ENCODE peak calls at places on chromosomes 7 and 10, in nine cellular contexts. X is psoas muscle, S is AG10803, J is MM.1S, M is fibroblast of villous mesenchyme, B is Peyer's patch, U is mammary epithelial cell, R is GM12865, I is AG04449. T is an unnamed sample.

GRCh38 chr10:75035975-75036708 is 75.3 kb upstream of the SAMD8 start:
- DNase-seq in X (no peak), I (no peak), B (no peak), R (peak), U (peak), J (no peak), S (peak), M (peak), T (peak)

GRCh38 chr7:55274156-55274555 is 91.0 kb upstream of the LANCL2 start:
- DNase-seq in R (no peak), U (no peak), M (no peak), X (no peak), S (no peak), B (no peak), J (peak), I (no peak), T (no peak)

GRCh38 chr10:33381897-33382578 is 47.6 kb upstream of the NRP1 start:
- DNase-seq in X (no peak), I (peak), R (no peak), S (peak), J (no peak), M (peak), U (no peak), B (no peak), T (peak)

GRCh38 chr7:122902751-122903495 is 16.7 kb upstream of the CADPS2 start:
- DNase-seq in I (no peak), M (no peak), U (peak), S (peak), B (no peak), R (peak), J (no peak), X (no peak), T (no peak)

GRCh38 chr7:113402005-113402404 is 283.7 kb upstream of the SMIM30 start:
- DNase-seq in B (no peak), X (no peak), J (no peak), U (no peak), I (no peak), S (no peak), R (no peak), M (no peak), T (no peak)

GRCh38 chr10:70498970-70499828 is 20.6 kb downstream of the PALD1 start:
- DNase-seq in B (no peak), X (no peak), U (no peak), S (no peak), J (peak), I (no peak), R (no peak), M (no peak), T (no peak)

GRCh38 chr10:70694410-70695179 is 22.3 kb downstream of the ADAMTS14 start:
- DNase-seq in B (no peak), S (peak), X (no peak), I (peak), U (no peak), R (no peak), M (peak), J (no peak), T (peak)

GRCh38 chr7:88789480-88790064 is 6.0 kb downstream of the TEX47 start:
- DNase-seq in R (peak), S (peak), B (no peak), M (peak), U (peak), J (peak), I (no peak), X (no peak), T (peak)

GRCh38 chr10:49741108-49741995 is 20.8 kb downstream of the OGDHL start:
- DNase-seq in M (no peak), I (no peak), J (no peak), B (no peak), U (no peak), R (no peak), S (no peak), X (no peak), T (no peak)

GRCh38 chr7:37320840-37321468 is 127.7 kb downstream of the ELMO1 start:
- DNase-seq in B (no peak), J (no peak), M (no peak), X (no peak), U (peak), I (no peak), R (no peak), S (no peak), T (no peak)

GRCh38 chr10:77746313-77746712 is 108.7 kb upstream of the KCNMA1 start:
- DNase-seq in B (no peak), U (peak), R (no peak), M (peak), S (peak), I (no peak), X (peak), J (no peak), T (peak)

GRCh38 chr10:103550229-103550628 is 56.7 kb downstream of the NEURL1 start:
- DNase-seq in U (no peak), J (no peak), S (no peak), R (no peak), I (no peak), M (no peak), B (peak), X (no peak), T (no peak)

GRCh38 chr10:5147981-5148677 is 36.8 kb downstream of the AKR1C8 start:
- DNase-seq in X (no peak), I (no peak), J (no peak), M (no peak), S (no peak), R (no peak), B (no peak), U (no peak), T (no peak)

GRCh38 chr7:96598421-96598820 is 111.2 kb downstream of the SEM1 start:
- DNase-seq in B (no peak), U (no peak), M (no peak), R (no peak), S (no peak), J (no peak), X (no peak), I (no peak), T (no peak)

GRCh38 chr10:73810735-73811465 is 498 bp downstream of the NDST2 start:
- DNase-seq in R (peak), B (peak), X (peak), M (peak), J (peak), U (no peak), S (peak), I (no peak), T (no peak)

GRCh38 chr7:95335093-95335492 is 10.8 kb upstream of the PON1 start:
- DNase-seq in J (no peak), U (peak), X (no peak), R (no peak), I (peak), B (no peak), M (peak), S (peak), T (peak)

GRCh38 chr7:2195403-2196246 is 37.1 kb downstream of the MAD1L1 start:
- DNase-seq in J (no peak), X (peak), B (no peak), R (no peak), M (no peak), S (no peak), I (no peak), U (no peak), T (no peak)

GRCh38 chr10:99844433-99844955 is 62.1 kb downstream of the ABCC2 start:
- DNase-seq in U (no peak), B (no peak), X (no peak), M (no peak), R (no peak), S (no peak), J (no peak), I (no peak), T (no peak)

GRCh38 chr10:59880976-59881510 is 25.3 kb downstream of the CCDC6 start:
- DNase-seq in M (no peak), X (no peak), J (no peak), B (no peak), I (no peak), S (no peak), R (peak), U (no peak), T (no peak)

GRCh38 chr10:75202321-75203096 is 8.1 kb upstream of the VDAC2 start:
- DNase-seq in B (peak), R (no peak), X (peak), I (no peak), U (no peak), J (no peak), M (peak), S (peak), T (peak)

GRCh38 chr7:71793251-71793650 is 618.9 kb downstream of the CALN1 start:
- DNase-seq in B (no peak), I (peak), R (no peak), S (peak), X (no peak), U (no peak), M (no peak), J (no peak), T (no peak)

GRCh38 chr7:121187676-121188075 is 141.1 kb upstream of the WNT16 start:
- DNase-seq in S (peak), R (no peak), B (no peak), M (peak), X (no peak), I (no peak), U (no peak), J (no peak), T (peak)

GRCh38 chr10:88886557-88886956 is 6.5 kb downstream of the STAMBPL1 start:
- DNase-seq in U (no peak), J (no peak), R (peak), X (no peak), B (no peak), S (no peak), I (no peak), M (no peak), T (no peak)

GRCh38 chr10:17758896-17759295 is 6.9 kb downstream of the TMEM236 start:
- DNase-seq in U (no peak), S (no peak), R (no peak), X (no peak), B (no peak), M (peak), J (no peak), I (no peak), T (no peak)

GRCh38 chr7:85469446-85469970 is 282.7 kb upstream of the SEMA3D start:
- DNase-seq in X (no peak), M (peak), R (no peak), S (peak), U (no peak), J (no peak), B (no peak), I (peak), T (peak)

GRCh38 chr7:100127866-100128601 is 1.3 kb downstream of the MBLAC1 start:
- DNase-seq in M (peak), X (peak), B (peak), J (peak), S (no peak), R (peak), I (no peak), U (no peak), T (peak)

GRCh38 chr10:33664070-33664469 is 329.6 kb upstream of the NRP1 start:
- DNase-seq in U (no peak), R (no peak), S (peak), B (no peak), J (no peak), X (no peak), M (no peak), I (no peak), T (peak)

GRCh38 chr10:19845963-19846362 is 29.7 kb downstream of the PLXDC2 start:
- DNase-seq in J (no peak), U (peak), X (no peak), R (no peak), M (no peak), B (no peak), I (no peak), S (no peak), T (no peak)

GRCh38 chr10:1938317-1938716 is 201.0 kb upstream of the ADARB2 start:
- DNase-seq in M (no peak), I (no peak), R (no peak), J (peak), U (no peak), S (no peak), X (no peak), B (no peak), T (no peak)

GRCh38 chr10:24465899-24466615 is 257.1 kb downstream of the KIAA1217 start:
- DNase-seq in M (peak), J (peak), I (no peak), S (peak), U (peak), X (no peak), B (no peak), R (peak), T (peak)

GRCh38 chr7:1175967-1176851 is 16.2 kb upstream of the ZFAND2A start:
- DNase-seq in X (peak), B (peak), U (peak), J (peak), R (peak), S (peak), I (no peak), M (peak), T (peak)

GRCh38 chr10:120746016-120746755 is 105.0 kb upstream of the WDR11 start:
- DNase-seq in I (no peak), X (no peak), U (no peak), B (no peak), J (no peak), M (no peak), R (no peak), S (no peak), T (no peak)

GRCh38 chr7:101075646-101076045 is 9.6 kb upstream of the TRIM56 start:
- DNase-seq in U (no peak), J (no peak), I (no peak), M (no peak), R (no peak), X (no peak), B (no peak), S (no peak), T (no peak)

GRCh38 chr7:15178065-15178464 is 275.5 kb upstream of the DGKB start:
- DNase-seq in B (no peak), U (no peak), R (no peak), J (no peak), I (no peak), X (no peak), M (no peak), S (no peak), T (no peak)

GRCh38 chr7:95578299-95578855 is 17.9 kb downstream of the PDK4 start:
- DNase-seq in I (no peak), X (no peak), M (no peak), R (no peak), J (peak), S (no peak), U (no peak), B (no peak), T (no peak)

GRCh38 chr10:122861724-122862161 is 16.1 kb upstream of the CUZD1 start:
- DNase-seq in I (peak), U (peak), X (no peak), S (peak), B (no peak), M (peak), R (no peak), J (no peak), T (peak)

GRCh38 chr7:73618538-73618937 is 5.8 kb downstream of the MLXIPL start:
- DNase-seq in J (no peak), X (no peak), U (no peak), S (no peak), B (no peak), M (no peak), R (no peak), I (no peak), T (no peak)

GRCh38 chr10:30554443-30554831 is 75.1 kb downstream of the LYZL2 start:
- DNase-seq in S (no peak), J (no peak), R (no peak), X (no peak), I (no peak), M (no peak), U (no peak), B (no peak), T (no peak)

GRCh38 chr7:140640727-140641531 is at the start of gene DENND2A:
- DNase-seq in J (no peak), M (peak), B (peak), I (no peak), X (peak), U (no peak), R (no peak), S (peak), T (no peak)

GRCh38 chr7:100370303-100370702 is 3.0 kb upstream of the PILRA start:
- DNase-seq in X (no peak), M (no peak), S (no peak), U (no peak), R (no peak), B (no peak), I (no peak), J (no peak), T (no peak)

DNA sequence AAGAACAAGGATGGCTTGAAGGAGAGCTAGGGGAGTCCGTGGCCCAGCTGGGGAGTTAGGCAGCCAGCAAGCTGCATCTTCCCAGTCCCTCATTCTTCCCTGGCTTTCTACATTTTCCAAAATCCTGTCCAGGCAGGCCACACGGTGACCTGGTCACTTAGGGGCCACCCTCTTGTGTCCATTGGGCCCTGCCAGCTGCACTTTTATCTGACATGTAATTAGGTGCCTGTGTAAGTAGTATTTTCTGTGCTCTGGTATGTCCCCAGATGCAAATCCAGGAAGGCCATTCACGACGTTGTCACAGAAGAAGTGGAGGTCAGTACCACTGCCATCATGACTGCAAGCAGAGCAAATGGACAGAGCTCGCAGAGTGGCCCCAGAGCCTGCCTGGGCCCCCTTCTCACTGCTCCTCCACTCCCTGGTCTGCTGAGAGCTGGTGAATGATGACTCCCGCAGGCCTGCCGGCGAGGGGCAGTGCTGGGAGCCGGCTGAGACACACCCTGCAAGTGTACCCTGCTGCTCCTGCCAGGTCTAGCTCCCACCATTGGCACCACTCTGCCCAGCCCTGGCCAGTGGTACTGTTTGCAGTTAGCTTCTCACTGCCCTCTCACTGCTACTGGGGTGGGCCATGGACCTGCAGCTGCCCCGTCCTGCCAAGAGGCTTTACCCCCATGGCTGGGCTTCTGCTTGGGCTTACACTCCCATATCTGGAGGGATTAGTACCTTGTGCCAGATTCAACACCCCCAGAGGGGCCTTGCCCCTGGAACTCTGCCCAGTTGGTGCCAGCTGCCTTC is 98.2 kb downstream of the GLRX3 start:
- DNase-seq in X (no peak), U (no peak), M (no peak), B (no peak), R (no peak), J (no peak), S (no peak), I (no peak), T (no peak)
- H3K4me3 ChIP-seq in X (no peak), U (no peak), M (no peak), B (no peak), R (no peak), J (no peak), S (no peak), I (no peak), T (no peak)

DNA sequence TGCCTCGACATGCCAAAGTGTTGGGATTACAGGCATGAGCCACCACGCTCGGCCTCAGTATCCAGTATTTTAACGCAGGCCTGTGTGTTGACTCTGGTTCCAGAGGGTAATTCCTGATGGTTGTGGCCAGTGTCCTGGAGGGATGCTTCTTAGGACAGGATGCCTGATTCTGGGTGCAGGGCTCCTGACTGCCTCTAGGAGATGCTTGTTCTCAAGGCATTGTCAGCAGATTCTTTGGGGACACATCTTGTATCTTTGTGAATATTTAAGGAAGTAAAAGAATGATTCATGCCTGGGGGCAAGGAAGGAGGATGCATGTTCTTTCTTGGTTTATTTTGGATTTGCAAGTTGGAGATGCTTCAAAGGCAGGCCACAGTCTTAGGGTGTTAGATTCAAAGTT is 2.2 kb downstream of the ZDHHC4 start:
- DNase-seq in B (no peak), U (no peak), S (peak), R (peak), X (no peak), I (no peak), J (no peak), M (peak), T (peak)
- TF ChIP-seq CTCF in B (no peak), U (peak), S (peak), R (peak), X (no peak), I (peak), J (no peak), M (no peak), T (peak)

DNA sequence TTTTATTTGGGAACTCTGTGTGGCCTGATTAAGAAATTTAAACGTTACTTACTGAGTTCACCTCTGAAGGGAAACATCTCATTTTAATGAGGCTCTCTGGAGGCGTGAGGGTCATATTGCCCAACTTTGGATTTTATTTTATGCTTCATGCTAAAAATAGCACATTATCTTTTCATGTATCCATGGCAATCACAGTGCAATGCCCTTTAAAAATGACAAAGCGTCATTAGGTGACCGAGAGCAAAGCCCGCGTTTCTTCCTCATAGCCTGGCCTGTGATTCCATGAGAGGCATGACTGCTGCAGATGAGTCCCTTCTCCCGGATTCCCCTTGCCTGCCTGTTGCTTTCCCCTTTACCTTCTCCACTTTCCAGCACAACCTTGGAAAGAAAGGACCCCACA is 98.0 kb upstream of the PITRM1 start:
- DNase-seq in B (no peak), I (no peak), U (no peak), J (no peak), S (no peak), X (no peak), M (peak), R (no peak), T (no peak)
- H3K4me3 ChIP-seq in B (no peak), I (no peak), U (no peak), J (no peak), S (no peak), X (no peak), M (no peak), R (no peak), T (no peak)

DNA sequence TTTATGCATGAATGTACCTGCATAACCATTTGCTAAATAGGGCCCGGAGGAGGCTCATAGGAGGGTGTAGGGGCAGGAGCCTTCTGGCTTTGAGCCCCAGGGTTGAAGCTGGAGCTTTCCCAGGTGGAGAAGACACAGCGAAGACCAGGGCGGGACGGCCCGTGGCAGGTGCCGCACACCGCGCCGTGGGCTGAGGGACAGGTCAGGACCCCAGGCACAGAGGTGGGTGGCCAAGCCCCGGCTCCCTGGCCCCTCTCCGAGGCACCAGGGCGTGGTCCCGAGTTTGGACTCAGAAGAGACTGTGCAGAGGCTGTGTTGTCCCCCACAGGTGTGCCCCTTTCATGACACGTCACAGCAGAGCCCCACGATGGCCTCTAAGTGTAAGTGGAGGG is 56.5 kb downstream of the PWWP2B start:
- DNase-seq in X (no peak), U (no peak), B (no peak), I (no peak), M (no peak), R (no peak), S (no peak), J (no peak), T (no peak)
- TF ChIP-seq CTCF in X (no peak), U (no peak), B (no peak), I (no peak), M (no peak), R (no peak), S (no peak), J (no peak), T (no peak)

DNA sequence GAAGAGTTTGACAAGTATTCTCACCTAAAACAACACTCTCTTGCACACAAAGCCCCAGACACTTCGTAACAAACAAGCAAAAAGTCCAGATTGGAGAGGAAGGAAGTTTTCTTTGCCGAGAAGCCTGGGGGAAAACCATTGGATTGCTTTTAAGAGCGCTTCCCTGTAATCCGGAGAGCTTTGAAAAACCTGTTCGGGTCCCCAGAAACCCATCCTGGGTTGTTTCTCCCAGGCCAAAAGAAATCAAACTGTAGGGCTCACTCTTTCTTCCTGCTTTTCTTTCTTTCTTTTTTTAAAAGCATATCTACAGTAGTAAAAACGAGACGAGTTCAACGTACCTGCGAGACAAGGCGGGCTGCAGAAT is 655 bp downstream of the SP8 start:
- DNase-seq in J (no peak), M (no peak), R (no peak), B (no peak), U (no peak), X (no peak), I (no peak), S (no peak), T (no peak)
- H3K4me3 ChIP-seq in J (peak), M (no peak), R (no peak), B (peak), U (peak), X (peak), I (peak), S (peak), T (peak)